ENCODE peak calls at places on chromosomes 6 and 20, in four cellular contexts. C is CD4-positive, alpha-beta memory T cell; I is heart left ventricle; U is adipocyte. Y is an unnamed sample.

GRCh38 chr20:61874421-61875068 is 191.1 kb downstream of the TAF4 start:
- DNase-seq in I (no peak), C (no peak), U (no peak), Y (no peak)

GRCh38 chr6:27617700-27618689 is 145.1 kb upstream of the ZNF184 start:
- DNase-seq in C (no peak), U (peak; percentile 72), I (no peak), Y (no peak)

GRCh38 chr6:73666393-73666792 is 12.6 kb upstream of the SLC17A5 start:
- DNase-seq in I (no peak), C (no peak), U (peak; percentile 62), Y (no peak)

GRCh38 chr6:3797231-3798200 is 46.0 kb upstream of the PXDC1 start:
- DNase-seq in C (no peak), I (no peak), U (peak; percentile 68), Y (no peak)

GRCh38 chr6:148973809-148974208 is 227.0 kb downstream of the UST start:
- DNase-seq in U (peak; percentile 64), I (no peak), C (no peak), Y (peak; percentile 40)

GRCh38 chr6:101539510-101540245 is 146.2 kb downstream of the GRIK2 start:
- DNase-seq in U (peak; percentile 70), C (no peak), I (no peak), Y (no peak)

GRCh38 chr6:169793408-169793807 is 42.0 kb downstream of the ERMARD start:
- DNase-seq in C (no peak), I (no peak), U (no peak), Y (no peak)

GRCh38 chr20:43752561-43753301 is 25.9 kb upstream of the GTSF1L start:
- DNase-seq in C (no peak), I (peak; percentile 19), U (no peak), Y (peak; percentile 55)

GRCh38 chr20:41632896-41633295 is 14.7 kb upstream of the CHD6 start:
- DNase-seq in C (no peak), I (no peak), U (no peak), Y (no peak)

GRCh38 chr6:43698584-43699349 is 11.2 kb upstream of the MRPS18A start:
- DNase-seq in I (peak; percentile 72), C (no peak), U (no peak), Y (peak; percentile 58)

GRCh38 chr6:110951986-110952794 is 6.3 kb upstream of the GTF3C6 start:
- DNase-seq in C (no peak), U (peak; percentile 74), I (no peak), Y (no peak)

GRCh38 chr6:140572129-140572528 is 1197.7 kb upstream of the CITED2 start:
- DNase-seq in C (no peak), U (peak; percentile 91), I (no peak), Y (peak; percentile 42)

GRCh38 chr6:147106759-147107401 is 97.3 kb upstream of the STXBP5 start:
- DNase-seq in I (no peak), U (peak; percentile 84), C (no peak), Y (no peak)

GRCh38 chr6:116221067-116221466 is 32.8 kb downstream of the TSPYL4 start:
- DNase-seq in C (no peak), I (no peak), U (peak; percentile 66), Y (no peak)

GRCh38 chr6:113690255-113690956 is 166.7 kb upstream of the MARCKS start:
- DNase-seq in I (no peak), U (peak; percentile 88), C (no peak), Y (no peak)

GRCh38 chr6:121652726-121653623 is 217.5 kb downstream of the GJA1 start:
- DNase-seq in C (no peak), I (no peak), U (peak; percentile 93), Y (peak; percentile 75)

GRCh38 chr6:41713161-41713649 is 22.2 kb downstream of the TFEB start:
- DNase-seq in I (peak; percentile 72), U (peak; percentile 47), C (no peak), Y (peak; percentile 75)

GRCh38 chr6:79949235-79949634 is 1.9 kb upstream of the ELOVL4 start:
- DNase-seq in U (peak; percentile 68), I (no peak), C (peak; percentile 54), Y (peak; percentile 29)

GRCh38 chr6:138493413-138493812 is 5.9 kb downstream of the NHSL1 start:
- DNase-seq in I (no peak), U (peak; percentile 66), C (no peak), Y (no peak)
- H3K36me3 ChIP-seq in I (no peaks in the 10 kb centered on the region), U (peaks cover 5% of the 10 kb centered on the region), C (no peaks in the 10 kb centered on the region), Y (no peaks in the 10 kb centered on the region)

DNA sequence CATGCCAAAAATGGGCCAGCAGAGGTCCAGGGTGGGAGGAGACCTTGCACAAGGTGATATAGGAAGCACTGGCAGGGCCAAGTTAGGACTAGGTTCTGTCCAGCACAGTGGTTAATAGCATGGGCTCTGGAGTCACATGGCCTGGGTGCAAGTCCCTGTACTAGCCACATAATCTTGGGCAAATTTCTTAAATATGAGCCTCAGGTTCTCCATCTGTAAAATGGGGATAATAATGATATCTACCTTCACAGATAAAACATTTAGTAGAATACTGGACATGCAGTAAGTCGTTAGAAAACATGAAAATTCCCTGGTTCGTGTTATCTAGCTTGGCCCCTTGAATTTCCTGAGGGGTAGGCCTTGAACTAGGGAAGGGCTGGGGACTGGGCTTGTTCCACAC is 6.2 kb downstream of the CTSA start:
- DNase-seq in U (no peak), C (no peak), I (no peak), Y (no peak)
- H3K36me3 ChIP-seq in U (peaks cover 71% of the 10 kb centered on the region), C (peaks cover 20% of the 10 kb centered on the region), I (no peaks in the 10 kb centered on the region), Y (peaks cover 97% of the 10 kb centered on the region)

GRCh38 chr20:9440891-9441290 is 73.5 kb upstream of the LAMP5 start:
- DNase-seq in I (no peak), U (peak; percentile 22), C (no peak), Y (no peak)
- H3K36me3 ChIP-seq in I (peaks cover 2% of the 10 kb centered on the region), U (no peaks in the 10 kb centered on the region), C (no peaks in the 10 kb centered on the region), Y (no peaks in the 10 kb centered on the region)

GRCh38 chr20:50129662-50130345 is 16.9 kb upstream of the UBE2V1 start:
- DNase-seq in C (no peak), U (no peak), I (no peak), Y (no peak)

GRCh38 chr20:50127587-50128519 is 14.9 kb upstream of the UBE2V1 start:
- DNase-seq in C (no peak), U (no peak), I (no peak), Y (no peak)

GRCh38 chr20:50126662-50127061 is 13.7 kb upstream of the UBE2V1 start:
- DNase-seq in C (no peak), I (no peak), U (no peak), Y (peak; percentile 81)

GRCh38 chr20:50130346-50130703 is 17.4 kb upstream of the UBE2V1 start:
- DNase-seq in C (no peak), U (no peak), I (no peak), Y (no peak)

DNA sequence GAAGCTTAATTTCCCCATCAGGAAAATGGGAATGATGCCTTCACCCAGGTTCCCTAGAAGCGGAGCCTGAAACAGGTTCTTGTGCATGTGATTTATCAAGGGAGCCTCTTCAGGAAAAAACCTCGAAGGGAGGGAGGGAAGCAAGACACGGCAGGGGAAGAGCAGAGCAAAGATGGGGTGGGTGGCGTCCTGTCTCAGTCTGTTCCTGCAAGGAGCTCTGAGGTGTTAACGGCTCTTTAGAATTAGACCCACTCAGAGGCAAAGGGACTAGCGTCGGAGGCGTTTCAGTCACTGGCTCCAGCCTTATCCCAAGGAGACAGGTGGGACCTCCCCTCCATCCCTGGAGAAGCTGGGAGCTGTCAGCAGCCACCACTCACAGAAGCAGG is 15.6 kb upstream of the UBE2V1 start:
- DNase-seq in U (no peak), C (no peak), I (no peak), Y (no peak)
- H3K36me3 ChIP-seq in U (peaks cover 87% of the 10 kb centered on the region), C (peaks cover 69% of the 10 kb centered on the region), I (no peaks in the 10 kb centered on the region), Y (no peaks in the 10 kb centered on the region)

DNA sequence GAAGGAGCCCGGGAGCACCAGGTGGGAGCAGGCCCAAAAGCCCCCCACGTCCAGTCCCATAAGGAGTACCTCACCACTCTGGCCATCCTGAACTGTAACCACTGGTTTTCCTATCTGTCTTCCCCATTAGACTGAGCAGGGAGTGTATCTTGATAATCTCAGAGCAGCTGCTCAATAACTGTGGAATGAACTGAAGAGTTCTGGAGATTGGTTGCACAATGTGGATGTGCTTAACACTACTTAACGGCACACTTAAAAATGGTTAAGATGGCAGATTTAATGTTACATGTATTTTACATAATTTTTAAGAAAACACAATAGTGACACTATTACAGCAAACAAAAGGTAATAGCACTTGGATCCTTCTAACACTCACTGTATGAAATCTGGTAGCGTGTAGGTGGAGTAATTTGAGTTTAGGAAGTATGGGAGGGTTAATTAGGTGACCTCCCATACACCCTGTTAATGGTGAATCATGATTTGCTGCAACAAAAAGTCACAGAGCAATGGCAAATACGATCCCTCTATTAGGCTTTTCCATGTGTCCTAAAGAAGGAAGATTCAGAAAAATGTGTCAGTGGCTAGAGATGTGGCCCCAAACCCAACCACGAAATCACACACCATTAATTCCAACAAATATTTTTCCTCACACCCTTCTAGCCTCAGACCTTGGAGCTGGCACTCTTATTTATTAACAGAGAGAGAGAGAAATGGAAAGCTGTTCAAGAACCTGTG is 18.4 kb downstream of the TRAM2 start:
- DNase-seq in C (no peak), I (no peak), U (no peak), Y (no peak)
- H3K36me3 ChIP-seq in C (no peaks in the 10 kb centered on the region), I (no peaks in the 10 kb centered on the region), U (no peaks in the 10 kb centered on the region), Y (no peaks in the 10 kb centered on the region)

DNA sequence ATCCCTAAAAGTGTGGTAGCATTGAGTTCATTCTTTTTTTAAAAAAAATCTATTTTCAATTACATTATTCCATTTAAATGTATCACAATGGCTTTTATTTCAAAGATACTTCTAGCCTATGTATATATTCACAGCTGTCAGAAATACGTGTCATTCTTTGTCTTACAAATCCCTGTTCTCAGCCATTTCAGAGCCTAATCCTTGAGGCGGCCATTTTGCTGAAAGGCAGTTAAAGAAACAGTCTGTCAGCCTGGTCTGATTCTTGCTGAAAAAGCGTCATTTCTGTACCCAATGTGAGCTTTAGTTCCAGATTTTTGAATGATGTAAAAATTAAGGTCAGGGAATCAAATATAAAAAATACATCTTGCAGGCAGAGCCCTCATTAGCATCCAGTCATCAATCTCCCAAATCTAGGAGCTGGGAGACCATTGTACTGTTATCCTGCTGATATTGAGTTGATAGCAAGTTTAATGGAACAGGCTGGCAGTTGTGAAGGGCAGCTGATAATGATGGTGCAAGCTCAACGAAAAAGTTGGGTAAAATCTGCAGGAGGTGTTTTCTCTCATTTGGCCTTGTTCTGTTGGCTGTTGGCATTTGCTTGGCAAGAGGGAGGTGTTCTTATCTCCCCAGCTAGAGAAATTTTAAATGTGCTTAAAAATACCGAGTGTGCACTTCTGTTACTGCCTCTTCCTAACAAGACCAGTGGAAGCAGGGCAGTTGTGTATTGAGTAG is 314.7 kb downstream of the SOX4 start:
- DNase-seq in I (no peak), U (no peak), C (no peak), Y (no peak)
- H3K36me3 ChIP-seq in I (no peaks in the 10 kb centered on the region), U (no peaks in the 10 kb centered on the region), C (no peaks in the 10 kb centered on the region), Y (no peaks in the 10 kb centered on the region)

GRCh38 chr20:25218492-25218891 is 23.0 kb downstream of the ENTPD6 start:
- DNase-seq in C (no peak), I (no peak), U (no peak), Y (no peak)

GRCh38 chr20:25221592-25222460 is 26.1 kb upstream of the PYGB start:
- DNase-seq in U (no peak), C (no peak), I (peak; percentile 64), Y (no peak)

GRCh38 chr20:25220810-25221591 is 25.5 kb downstream of the ENTPD6 start:
- DNase-seq in C (no peak), U (no peak), I (no peak), Y (peak; percentile 49)

GRCh38 chr20:25219365-25219764 is 23.9 kb downstream of the ENTPD6 start:
- DNase-seq in U (no peak), C (no peak), I (no peak), Y (no peak)

GRCh38 chr20:25220021-25220730 is 24.7 kb downstream of the ENTPD6 start:
- DNase-seq in U (no peak), I (no peak), C (no peak), Y (no peak)
- H3K36me3 ChIP-seq in U (peaks cover 42% of the 10 kb centered on the region), I (no peaks in the 10 kb centered on the region), C (peaks cover 16% of the 10 kb centered on the region), Y (peaks cover 58% of the 10 kb centered on the region)

Y was measured in adrenal gland.